ENCODE peak calls at places on chromosomes 16 and 17, in ten cellular contexts. One of them, this sample, is unnamed.

GRCh38 chr17:17022011-17022800 is 20.1 kb upstream of the MPRIP start:
- DNase-seq in fibroblast of lung: no peak
- DNase-seq in GM04504: no peak
- DNase-seq in activated T-cell treated with anti-CD3 and anti-CD28 coated beads for 1 hour: no peak
- DNase-seq in T-helper 2 cell: no peak
- DNase-seq in mucosa of descending colon: no peak
- DNase-seq in KBM-7: no peak
- DNase-seq in neuronal stem cell: no peak
- DNase-seq in AG09319: no peak
- DNase-seq in HFFc6: no peak
- DNase-seq in this sample: no peak

GRCh38 chr17:2222901-2223616 is 80.5 kb downstream of the SMG6 start:
- DNase-seq in activated T-cell treated with anti-CD3 and anti-CD28 coated beads for 1 hour: no peak
- DNase-seq in KBM-7: no peak
- DNase-seq in neuronal stem cell: no peak
- DNase-seq in GM04504: peak
- DNase-seq in fibroblast of lung: peak
- DNase-seq in AG09319: no peak
- DNase-seq in mucosa of descending colon: no peak
- DNase-seq in HFFc6: peak
- DNase-seq in T-helper 2 cell: no peak
- DNase-seq in this sample: peak

GRCh38 chr16:81816351-81816750 is 37.3 kb downstream of the PLCG2 start:
- DNase-seq in activated T-cell treated with anti-CD3 and anti-CD28 coated beads for 1 hour: no peak
- DNase-seq in KBM-7: no peak
- DNase-seq in GM04504: no peak
- DNase-seq in AG09319: no peak
- DNase-seq in mucosa of descending colon: no peak
- DNase-seq in fibroblast of lung: no peak
- DNase-seq in HFFc6: no peak
- DNase-seq in neuronal stem cell: no peak
- DNase-seq in T-helper 2 cell: no peak
- DNase-seq in this sample: no peak

GRCh38 chr17:1683489-1683888 is 1.2 kb downstream of the PRPF8 start:
- DNase-seq in HFFc6: no peak
- DNase-seq in T-helper 2 cell: no peak
- DNase-seq in GM04504: no peak
- DNase-seq in mucosa of descending colon: no peak
- DNase-seq in KBM-7: peak
- DNase-seq in neuronal stem cell: no peak
- DNase-seq in activated T-cell treated with anti-CD3 and anti-CD28 coated beads for 1 hour: no peak
- DNase-seq in fibroblast of lung: no peak
- DNase-seq in AG09319: no peak
- DNase-seq in this sample: no peak

GRCh38 chr17:78555741-78556401 is 21.3 kb downstream of the DNAH17 start:
- DNase-seq in GM04504: no peak
- DNase-seq in neuronal stem cell: no peak
- DNase-seq in activated T-cell treated with anti-CD3 and anti-CD28 coated beads for 1 hour: no peak
- DNase-seq in HFFc6: no peak
- DNase-seq in T-helper 2 cell: no peak
- DNase-seq in mucosa of descending colon: no peak
- DNase-seq in AG09319: no peak
- DNase-seq in KBM-7: no peak
- DNase-seq in fibroblast of lung: no peak
- DNase-seq in this sample: no peak

GRCh38 chr17:50882851-50883250 is 16.7 kb upstream of the TOB1 start:
- DNase-seq in AG09319: no peak
- DNase-seq in fibroblast of lung: peak
- DNase-seq in mucosa of descending colon: no peak
- DNase-seq in neuronal stem cell: no peak
- DNase-seq in GM04504: no peak
- DNase-seq in HFFc6: peak
- DNase-seq in T-helper 2 cell: no peak
- DNase-seq in activated T-cell treated with anti-CD3 and anti-CD28 coated beads for 1 hour: no peak
- DNase-seq in KBM-7: no peak
- DNase-seq in this sample: no peak

GRCh38 chr17:17412331-17412730 is 64.5 kb upstream of the MED9 start:
- DNase-seq in GM04504: peak
- DNase-seq in AG09319: no peak
- DNase-seq in fibroblast of lung: no peak
- DNase-seq in T-helper 2 cell: no peak
- DNase-seq in activated T-cell treated with anti-CD3 and anti-CD28 coated beads for 1 hour: no peak
- DNase-seq in mucosa of descending colon: no peak
- DNase-seq in neuronal stem cell: no peak
- DNase-seq in HFFc6: peak
- DNase-seq in KBM-7: peak
- DNase-seq in this sample: no peak

GRCh38 chr16:57925310-57925709 is 45.6 kb downstream of the CNGB1 start:
- DNase-seq in GM04504: no peak
- DNase-seq in activated T-cell treated with anti-CD3 and anti-CD28 coated beads for 1 hour: no peak
- DNase-seq in KBM-7: no peak
- DNase-seq in neuronal stem cell: no peak
- DNase-seq in AG09319: no peak
- DNase-seq in fibroblast of lung: no peak
- DNase-seq in T-helper 2 cell: no peak
- DNase-seq in mucosa of descending colon: no peak
- DNase-seq in HFFc6: no peak
- DNase-seq in this sample: no peak

GRCh38 chr16:2981899-2982250 is 1.6 kb upstream of the PKMYT1 start:
- DNase-seq in AG09319: no peak
- DNase-seq in HFFc6: no peak
- DNase-seq in fibroblast of lung: no peak
- DNase-seq in neuronal stem cell: no peak
- DNase-seq in GM04504: no peak
- DNase-seq in KBM-7: no peak
- DNase-seq in activated T-cell treated with anti-CD3 and anti-CD28 coated beads for 1 hour: no peak
- DNase-seq in mucosa of descending colon: no peak
- DNase-seq in T-helper 2 cell: no peak
- DNase-seq in this sample: no peak

GRCh38 chr16:77971306-77972131 is 50.8 kb upstream of the CLEC3A start:
- DNase-seq in AG09319: peak
- DNase-seq in neuronal stem cell: peak
- DNase-seq in T-helper 2 cell: peak
- DNase-seq in GM04504: peak
- DNase-seq in mucosa of descending colon: peak
- DNase-seq in HFFc6: peak
- DNase-seq in fibroblast of lung: peak
- DNase-seq in KBM-7: peak
- DNase-seq in activated T-cell treated with anti-CD3 and anti-CD28 coated beads for 1 hour: peak
- DNase-seq in this sample: peak

GRCh38 chr17:83175551-83176271 is 96.3 kb downstream of the METRNL start:
- DNase-seq in GM04504: no peak
- DNase-seq in KBM-7: no peak
- DNase-seq in fibroblast of lung: no peak
- DNase-seq in activated T-cell treated with anti-CD3 and anti-CD28 coated beads for 1 hour: no peak
- DNase-seq in AG09319: no peak
- DNase-seq in T-helper 2 cell: no peak
- DNase-seq in HFFc6: no peak
- DNase-seq in neuronal stem cell: no peak
- DNase-seq in mucosa of descending colon: no peak
- DNase-seq in this sample: no peak

GRCh38 chr17:75366432-75366831 is 39.0 kb downstream of the GRB2 start:
- DNase-seq in AG09319: no peak
- DNase-seq in HFFc6: no peak
- DNase-seq in mucosa of descending colon: no peak
- DNase-seq in neuronal stem cell: no peak
- DNase-seq in GM04504: no peak
- DNase-seq in T-helper 2 cell: no peak
- DNase-seq in activated T-cell treated with anti-CD3 and anti-CD28 coated beads for 1 hour: no peak
- DNase-seq in KBM-7: no peak
- DNase-seq in fibroblast of lung: no peak
- DNase-seq in this sample: no peak

GRCh38 chr16:83847371-83848225 is 39.8 kb downstream of the HSBP1 start:
- DNase-seq in activated T-cell treated with anti-CD3 and anti-CD28 coated beads for 1 hour: no peak
- DNase-seq in mucosa of descending colon: no peak
- DNase-seq in fibroblast of lung: no peak
- DNase-seq in neuronal stem cell: no peak
- DNase-seq in KBM-7: peak
- DNase-seq in AG09319: no peak
- DNase-seq in HFFc6: no peak
- DNase-seq in GM04504: no peak
- DNase-seq in T-helper 2 cell: no peak
- DNase-seq in this sample: no peak

GRCh38 chr17:45824901-45825492 is 19.7 kb upstream of the SPPL2C start:
- DNase-seq in fibroblast of lung: no peak
- DNase-seq in GM04504: no peak
- DNase-seq in neuronal stem cell: no peak
- DNase-seq in HFFc6: no peak
- DNase-seq in T-helper 2 cell: no peak
- DNase-seq in AG09319: no peak
- DNase-seq in KBM-7: no peak
- DNase-seq in activated T-cell treated with anti-CD3 and anti-CD28 coated beads for 1 hour: no peak
- DNase-seq in mucosa of descending colon: no peak
- DNase-seq in this sample: no peak

GRCh38 chr17:50675627-50676026 is 32.1 kb downstream of the ANKRD40 start:
- DNase-seq in AG09319: no peak
- DNase-seq in fibroblast of lung: no peak
- DNase-seq in mucosa of descending colon: peak
- DNase-seq in GM04504: no peak
- DNase-seq in KBM-7: no peak
- DNase-seq in HFFc6: no peak
- DNase-seq in activated T-cell treated with anti-CD3 and anti-CD28 coated beads for 1 hour: no peak
- DNase-seq in T-helper 2 cell: no peak
- DNase-seq in neuronal stem cell: no peak
- DNase-seq in this sample: peak

GRCh38 chr16:85984947-85985451 is 86.0 kb downstream of the IRF8 start:
- DNase-seq in fibroblast of lung: no peak
- DNase-seq in neuronal stem cell: no peak
- DNase-seq in mucosa of descending colon: peak
- DNase-seq in KBM-7: no peak
- DNase-seq in AG09319: no peak
- DNase-seq in T-helper 2 cell: no peak
- DNase-seq in GM04504: no peak
- DNase-seq in activated T-cell treated with anti-CD3 and anti-CD28 coated beads for 1 hour: no peak
- DNase-seq in HFFc6: no peak
- DNase-seq in this sample: no peak

GRCh38 chr17:76675648-76676047 is 32.1 kb upstream of the ST6GALNAC1 start:
- DNase-seq in fibroblast of lung: no peak
- DNase-seq in activated T-cell treated with anti-CD3 and anti-CD28 coated beads for 1 hour: no peak
- DNase-seq in neuronal stem cell: no peak
- DNase-seq in KBM-7: no peak
- DNase-seq in mucosa of descending colon: no peak
- DNase-seq in HFFc6: no peak
- DNase-seq in T-helper 2 cell: no peak
- DNase-seq in AG09319: no peak
- DNase-seq in GM04504: no peak
- DNase-seq in this sample: no peak

GRCh38 chr17:79617740-79618382 is 7.0 kb upstream of the RBFOX3 start:
- DNase-seq in KBM-7: no peak
- DNase-seq in HFFc6: no peak
- DNase-seq in neuronal stem cell: no peak
- DNase-seq in fibroblast of lung: no peak
- DNase-seq in activated T-cell treated with anti-CD3 and anti-CD28 coated beads for 1 hour: no peak
- DNase-seq in AG09319: no peak
- DNase-seq in T-helper 2 cell: no peak
- DNase-seq in mucosa of descending colon: peak
- DNase-seq in GM04504: no peak
- DNase-seq in this sample: no peak

GRCh38 chr17:7328840-7329359 is at the start of gene NEURL4:
- DNase-seq in neuronal stem cell: no peak
- DNase-seq in HFFc6: no peak
- DNase-seq in fibroblast of lung: peak
- DNase-seq in mucosa of descending colon: no peak
- DNase-seq in KBM-7: peak
- DNase-seq in activated T-cell treated with anti-CD3 and anti-CD28 coated beads for 1 hour: no peak
- DNase-seq in T-helper 2 cell: no peak
- DNase-seq in AG09319: no peak
- DNase-seq in GM04504: no peak
- DNase-seq in this sample: no peak

GRCh38 chr16:86052926-86053325 is 154.0 kb downstream of the IRF8 start:
- DNase-seq in neuronal stem cell: no peak
- DNase-seq in AG09319: no peak
- DNase-seq in KBM-7: no peak
- DNase-seq in T-helper 2 cell: no peak
- DNase-seq in activated T-cell treated with anti-CD3 and anti-CD28 coated beads for 1 hour: no peak
- DNase-seq in HFFc6: no peak
- DNase-seq in GM04504: no peak
- DNase-seq in fibroblast of lung: no peak
- DNase-seq in mucosa of descending colon: no peak
- DNase-seq in this sample: no peak

GRCh38 chr16:75308011-75308410 is 56.6 kb upstream of the BCAR1 start:
- DNase-seq in mucosa of descending colon: no peak
- DNase-seq in activated T-cell treated with anti-CD3 and anti-CD28 coated beads for 1 hour: no peak
- DNase-seq in KBM-7: no peak
- DNase-seq in neuronal stem cell: no peak
- DNase-seq in GM04504: no peak
- DNase-seq in fibroblast of lung: no peak
- DNase-seq in AG09319: no peak
- DNase-seq in T-helper 2 cell: no peak
- DNase-seq in HFFc6: no peak
- DNase-seq in this sample: no peak

GRCh38 chr17:60161598-60162330 is 12.0 kb downstream of the CA4 start:
- DNase-seq in activated T-cell treated with anti-CD3 and anti-CD28 coated beads for 1 hour: no peak
- DNase-seq in KBM-7: peak
- DNase-seq in T-helper 2 cell: no peak
- DNase-seq in fibroblast of lung: no peak
- DNase-seq in neuronal stem cell: no peak
- DNase-seq in HFFc6: no peak
- DNase-seq in mucosa of descending colon: peak
- DNase-seq in AG09319: no peak
- DNase-seq in GM04504: no peak
- DNase-seq in this sample: no peak

GRCh38 chr17:29760279-29760721 is 137.6 kb upstream of the CORO6 start:
- DNase-seq in T-helper 2 cell: no peak
- DNase-seq in KBM-7: peak
- DNase-seq in activated T-cell treated with anti-CD3 and anti-CD28 coated beads for 1 hour: peak
- DNase-seq in mucosa of descending colon: no peak
- DNase-seq in AG09319: no peak
- DNase-seq in HFFc6: peak
- DNase-seq in fibroblast of lung: peak
- DNase-seq in neuronal stem cell: no peak
- DNase-seq in GM04504: no peak
- DNase-seq in this sample: no peak

GRCh38 chr17:77385750-77386501 is 245.2 kb downstream of the SEC14L1 start:
- DNase-seq in HFFc6: no peak
- DNase-seq in KBM-7: no peak
- DNase-seq in neuronal stem cell: no peak
- DNase-seq in fibroblast of lung: peak
- DNase-seq in mucosa of descending colon: no peak
- DNase-seq in GM04504: no peak
- DNase-seq in activated T-cell treated with anti-CD3 and anti-CD28 coated beads for 1 hour: no peak
- DNase-seq in T-helper 2 cell: no peak
- DNase-seq in AG09319: no peak
- DNase-seq in this sample: no peak

GRCh38 chr17:60036796-60037677 is 41.7 kb downstream of the HEATR6 start:
- DNase-seq in T-helper 2 cell: peak
- DNase-seq in mucosa of descending colon: peak
- DNase-seq in GM04504: peak
- DNase-seq in AG09319: peak
- DNase-seq in fibroblast of lung: peak
- DNase-seq in activated T-cell treated with anti-CD3 and anti-CD28 coated beads for 1 hour: peak
- DNase-seq in KBM-7: peak
- DNase-seq in HFFc6: peak
- DNase-seq in neuronal stem cell: peak
- DNase-seq in this sample: peak

GRCh38 chr16:20393801-20394637 is 10.5 kb downstream of the PDILT start:
- DNase-seq in KBM-7: no peak
- DNase-seq in neuronal stem cell: no peak
- DNase-seq in activated T-cell treated with anti-CD3 and anti-CD28 coated beads for 1 hour: no peak
- DNase-seq in HFFc6: no peak
- DNase-seq in GM04504: no peak
- DNase-seq in mucosa of descending colon: peak
- DNase-seq in AG09319: no peak
- DNase-seq in fibroblast of lung: no peak
- DNase-seq in T-helper 2 cell: no peak
- DNase-seq in this sample: peak

GRCh38 chr16:3283525-3284447 is 495 bp downstream of the ZNF263 start:
- DNase-seq in T-helper 2 cell: no peak
- DNase-seq in KBM-7: no peak
- DNase-seq in mucosa of descending colon: no peak
- DNase-seq in neuronal stem cell: no peak
- DNase-seq in GM04504: no peak
- DNase-seq in AG09319: no peak
- DNase-seq in activated T-cell treated with anti-CD3 and anti-CD28 coated beads for 1 hour: no peak
- DNase-seq in HFFc6: no peak
- DNase-seq in fibroblast of lung: no peak
- DNase-seq in this sample: no peak

GRCh38 chr16:11484691-11485258 is 101.9 kb downstream of the LITAF start:
- DNase-seq in AG09319: no peak
- DNase-seq in fibroblast of lung: no peak
- DNase-seq in GM04504: peak
- DNase-seq in neuronal stem cell: no peak
- DNase-seq in HFFc6: peak
- DNase-seq in activated T-cell treated with anti-CD3 and anti-CD28 coated beads for 1 hour: no peak
- DNase-seq in T-helper 2 cell: no peak
- DNase-seq in mucosa of descending colon: peak
- DNase-seq in KBM-7: no peak
- DNase-seq in this sample: no peak

This sample was measured in left colon.